ENCODE peak calls at places on chromosomes 3 and 15, in five cellular contexts. W, Z, K, B and M are unnamed samples.

GRCh38 chr15:69628256-69629093 is 175.9 kb downstream of the RPLP1 start:
- DNase-seq in W (no peak), Z (no peak), K (no peak), B (no peak), M (no peak)

GRCh38 chr15:66224946-66225345 is 28.6 kb downstream of the MEGF11 start:
- DNase-seq in W (no peak), Z (no peak), K (no peak), B (no peak), M (no peak)

GRCh38 chr3:186170516-186170915 is 61.6 kb upstream of the ETV5 start:
- DNase-seq in W (no peak), Z (no peak), K (no peak), B (no peak), M (no peak)

GRCh38 chr3:30752961-30753360 is 141.5 kb downstream of the GADL1 start:
- DNase-seq in W (no peak), Z (peak), K (no peak), B (no peak), M (peak)

GRCh38 chr3:135199137-135199536 is 404.1 kb downstream of the EPHB1 start:
- DNase-seq in W (no peak), Z (no peak), K (no peak), B (no peak), M (no peak)

GRCh38 chr3:120418866-120419490 is 31.8 kb downstream of the FSTL1 start:
- DNase-seq in W (no peak), Z (peak), K (no peak), B (no peak), M (peak)

GRCh38 chr3:62703423-62704167 is 171.6 kb downstream of the CADPS start:
- DNase-seq in W (no peak), Z (no peak), K (no peak), B (no peak), M (no peak)

GRCh38 chr3:124850633-124851032 is 36.5 kb downstream of the ITGB5 start:
- DNase-seq in W (peak), Z (no peak), K (no peak), B (no peak), M (no peak)

GRCh38 chr15:90264649-90265048 is 823 bp upstream of the NGRN start:
- DNase-seq in W (no peak), Z (peak), K (no peak), B (no peak), M (peak)

GRCh38 chr15:85498471-85498870 is 118.1 kb downstream of the AKAP13 start:
- DNase-seq in W (no peak), Z (no peak), K (no peak), B (no peak), M (no peak)

GRCh38 chr3:195260286-195260905 is 10.6 kb downstream of the XXYLT1 start:
- DNase-seq in W (peak), Z (no peak), K (no peak), B (no peak), M (peak)

GRCh38 chr3:142886938-142887337 is 1.9 kb downstream of the PCOLCE2 start:
- DNase-seq in W (no peak), Z (peak), K (no peak), B (no peak), M (no peak)

GRCh38 chr3:89049119-89049518 is 58.3 kb upstream of the EPHA3 start:
- DNase-seq in W (no peak), Z (peak), K (no peak), B (no peak), M (no peak)

GRCh38 chr3:126745760-126746394 is 41.8 kb downstream of the CHCHD6 start:
- DNase-seq in W (peak), Z (peak), K (peak), B (no peak), M (peak)

GRCh38 chr15:94582368-94582767 is 351.0 kb downstream of the MCTP2 start:
- DNase-seq in W (no peak), Z (peak), K (no peak), B (no peak), M (no peak)

GRCh38 chr3:72378287-72378686 is 470.0 kb downstream of the SHQ1 start:
- DNase-seq in W (no peak), Z (no peak), K (no peak), B (no peak), M (no peak)

GRCh38 chr3:122890077-122890484 is 95.2 kb downstream of the SLC49A4 start:
- DNase-seq in W (peak), Z (no peak), K (no peak), B (no peak), M (peak)

GRCh38 chr3:175329373-175329772 is 470.2 kb downstream of the NAALADL2 start:
- DNase-seq in W (no peak), Z (no peak), K (no peak), B (no peak), M (no peak)

GRCh38 chr15:101437209-101437608 is 52.3 kb downstream of the PCSK6 start:
- DNase-seq in W (no peak), Z (peak), K (no peak), B (no peak), M (no peak)

GRCh38 chr3:150345021-150345538 is 63.0 kb upstream of the TSC22D2 start:
- DNase-seq in W (no peak), Z (peak), K (no peak), B (no peak), M (peak)

GRCh38 chr3:72487946-72488735 is 360.1 kb downstream of the SHQ1 start:
- DNase-seq in W (no peak), Z (no peak), K (no peak), B (no peak), M (no peak)

GRCh38 chr3:127365383-127365782 is 77.5 kb upstream of the PRR20G start:
- DNase-seq in W (no peak), Z (no peak), K (no peak), B (no peak), M (peak)

GRCh38 chr3:81308296-81308695 is 453.1 kb downstream of the GBE1 start:
- DNase-seq in W (no peak), Z (no peak), K (no peak), B (no peak), M (no peak)

GRCh38 chr3:58487140-58487886 is 4.6 kb upstream of the KCTD6 start:
- DNase-seq in W (no peak), Z (peak), K (no peak), B (no peak), M (no peak)

GRCh38 chr3:50562866-50563265 is 4.7 kb downstream of the C3orf18 start:
- DNase-seq in W (no peak), Z (no peak), K (no peak), B (no peak), M (no peak)

GRCh38 chr15:69903476-69904295 is 194.0 kb downstream of the TLE3 start:
- DNase-seq in W (no peak), Z (no peak), K (no peak), B (no peak), M (no peak)

GRCh38 chr3:140602781-140603180 is 75.1 kb upstream of the TRIM42 start:
- DNase-seq in W (no peak), Z (no peak), K (no peak), B (no peak), M (no peak)

GRCh38 chr3:185572183-185572582 is 13.9 kb upstream of the SENP2 start:
- DNase-seq in W (no peak), Z (no peak), K (no peak), B (no peak), M (no peak)

GRCh38 chr15:43329222-43329959 is 982 bp downstream of the LCMT2 start:
- DNase-seq in W (peak), Z (no peak), K (no peak), B (no peak), M (peak)

GRCh38 chr3:77825045-77825827 is 785.3 kb downstream of the ROBO2 start:
- DNase-seq in W (no peak), Z (peak), K (no peak), B (peak), M (peak)

GRCh38 chr3:125121246-125122010 is 65.6 kb upstream of the HEG1 start:
- DNase-seq in W (no peak), Z (no peak), K (peak), B (no peak), M (no peak)

GRCh38 chr3:129120254-129121004 is 1.2 kb downstream of the RAB43 start:
- DNase-seq in W (peak), Z (peak), K (peak), B (peak), M (peak)
- TF ChIP-seq POLR2A in W (peak), Z (no peak), K (peak), B (peak), M (peak)

GRCh38 chr3:148792540-148792939 is 35.1 kb upstream of the CPB1 start:
- DNase-seq in W (no peak), Z (no peak), K (no peak), B (no peak), M (no peak)
- TF ChIP-seq POLR2A in W (no peak), Z (no peak), K (no peak), B (no peak), M (no peak)

GRCh38 chr15:52678468-52679231 is 538 bp downstream of the ATOSA start:
- DNase-seq in W (peak), Z (peak), K (peak), B (peak), M (peak)
- TF ChIP-seq POLR2A in W (no peak), Z (no peak), K (peak), B (no peak), M (no peak)

DNA sequence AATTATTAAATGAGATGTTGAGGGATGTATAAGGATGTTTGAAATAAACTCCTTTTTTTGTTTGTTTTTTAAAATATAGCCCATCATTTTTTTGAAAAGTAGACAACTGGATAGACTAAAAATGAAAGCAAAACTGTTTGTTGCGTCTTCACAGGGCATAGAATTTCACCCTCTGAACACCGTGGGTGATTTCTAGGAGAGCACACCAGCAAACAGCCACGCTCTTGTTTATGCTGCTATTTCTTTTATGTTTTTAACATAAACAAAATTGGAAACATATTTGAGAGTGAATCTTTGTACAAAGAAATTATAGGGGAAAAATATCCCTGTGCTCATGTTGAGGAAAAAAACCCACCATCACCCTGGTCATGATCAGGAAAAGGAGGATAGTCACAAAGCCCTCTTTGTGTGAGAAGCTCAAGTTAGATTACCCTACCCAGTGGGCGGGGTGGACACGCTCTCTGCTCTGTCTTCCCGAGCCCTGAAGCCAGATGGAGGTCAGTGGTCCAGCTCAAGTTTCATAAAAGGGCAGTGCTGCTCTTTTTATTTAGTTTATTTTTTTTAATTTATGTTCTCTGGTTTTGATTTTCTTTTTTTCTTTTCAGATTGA is 313.3 kb downstream of the SATB1 start:
- DNase-seq in W (no peak), Z (no peak), K (no peak), B (no peak), M (no peak)
- TF ChIP-seq POLR2A in W (no peak), Z (no peak), K (no peak), B (no peak), M (no peak)

DNA sequence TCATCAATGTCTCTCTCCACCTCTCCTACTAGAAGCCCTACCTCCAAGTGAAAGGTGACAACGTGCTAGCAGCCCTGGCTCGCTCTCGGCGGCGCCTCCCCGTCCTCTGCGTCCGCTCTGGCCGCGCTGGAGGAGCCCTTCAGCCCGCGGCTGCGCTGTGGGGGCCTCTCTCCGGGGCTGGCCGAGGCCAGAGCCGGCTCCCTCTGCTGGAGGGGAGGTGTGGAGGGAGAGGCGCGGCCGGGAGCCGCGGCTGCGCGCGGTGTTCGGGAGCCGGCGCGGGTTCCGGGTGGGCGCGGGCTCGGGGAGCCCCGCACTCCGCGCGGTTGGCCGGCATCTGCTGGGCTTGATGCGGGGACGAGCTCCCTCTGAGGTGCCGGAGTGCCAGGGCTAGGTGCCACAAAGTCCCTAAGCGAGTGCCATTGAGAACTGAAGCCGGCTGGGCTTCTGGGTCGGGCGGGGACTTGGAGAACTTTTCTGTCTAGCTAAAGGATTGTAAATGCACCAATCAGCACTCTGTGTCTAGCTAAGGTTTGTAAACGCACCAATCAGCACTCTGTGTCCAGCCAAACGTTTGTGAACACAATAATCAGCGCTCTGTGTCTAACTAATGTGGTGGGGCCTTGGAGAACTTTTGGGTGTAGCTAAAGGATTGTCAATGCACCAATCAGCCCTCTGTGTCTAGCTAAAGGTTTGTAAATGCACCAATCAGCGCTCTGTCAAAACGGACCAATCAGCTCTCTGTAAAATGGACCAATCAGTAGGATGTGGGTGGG is 84.8 kb upstream of the ARRDC4 start:
- DNase-seq in W (no peak), Z (peak), K (no peak), B (no peak), M (peak)
- TF ChIP-seq POLR2A in W (no peak), Z (peak), K (no peak), B (no peak), M (no peak)